ENCODE peak calls at places on chromosomes 5 and 9, in six cellular contexts. One of them, this sample, is unnamed.

GRCh38 chr9:35110327-35110758 is 5.3 kb downstream of the ATOSB start:
- DNase-seq in SK-N-SH: no peak
- DNase-seq in HepG2: no peak
- DNase-seq in GM12878: no peak
- DNase-seq in H1: no peak
- DNase-seq in K562: no peak
- DNase-seq in this sample: no peak

GRCh38 chr5:144313147-144313726 is 142.6 kb downstream of the KCTD16 start:
- DNase-seq in SK-N-SH: peak; percentile 6
- DNase-seq in HepG2: no peak
- DNase-seq in GM12878: no peak
- DNase-seq in H1: no peak
- DNase-seq in K562: no peak
- DNase-seq in this sample: no peak

GRCh38 chr5:106172681-106173532 is 1497.8 kb downstream of the EFNA5 start:
- DNase-seq in SK-N-SH: no peak
- DNase-seq in HepG2: no peak
- DNase-seq in GM12878: no peak
- DNase-seq in H1: no peak
- DNase-seq in K562: no peak
- DNase-seq in this sample: no peak

GRCh38 chr5:123907349-123907748 is 395.4 kb downstream of the CSNK1G3 start:
- DNase-seq in SK-N-SH: no peak
- DNase-seq in HepG2: no peak
- DNase-seq in GM12878: no peak
- DNase-seq in H1: no peak
- DNase-seq in K562: no peak
- DNase-seq in this sample: no peak

GRCh38 chr5:17895296-17896058 is 261.2 kb downstream of the TAF11L14 start:
- DNase-seq in SK-N-SH: no peak
- DNase-seq in HepG2: no peak
- DNase-seq in GM12878: no peak
- DNase-seq in H1: no peak
- DNase-seq in K562: no peak
- DNase-seq in this sample: no peak

GRCh38 chr5:78610163-78610583 is 38.4 kb downstream of the LHFPL2 start:
- DNase-seq in SK-N-SH: no peak
- DNase-seq in HepG2: no peak
- DNase-seq in GM12878: no peak
- DNase-seq in H1: no peak
- DNase-seq in K562: no peak
- DNase-seq in this sample: no peak

GRCh38 chr5:1652873-1653707 is 129.3 kb upstream of the LPCAT1 start:
- DNase-seq in SK-N-SH: no peak
- DNase-seq in HepG2: no peak
- DNase-seq in GM12878: no peak
- DNase-seq in H1: no peak
- DNase-seq in K562: no peak
- DNase-seq in this sample: no peak

GRCh38 chr5:177449140-177450061 is 2.8 kb downstream of the PRR7 start:
- DNase-seq in SK-N-SH: no peak
- DNase-seq in HepG2: no peak
- DNase-seq in GM12878: no peak
- DNase-seq in H1: no peak
- DNase-seq in K562: no peak
- DNase-seq in this sample: no peak

GRCh38 chr5:9903806-9904205 is 273.7 kb upstream of the TAS2R1 start:
- DNase-seq in SK-N-SH: no peak
- DNase-seq in HepG2: no peak
- DNase-seq in GM12878: no peak
- DNase-seq in H1: no peak
- DNase-seq in K562: no peak
- DNase-seq in this sample: no peak

GRCh38 chr9:136964171-136964689 is 12.2 kb downstream of the LCN12 start:
- DNase-seq in SK-N-SH: no peak
- DNase-seq in HepG2: no peak
- DNase-seq in GM12878: no peak
- DNase-seq in H1: no peak
- DNase-seq in K562: peak; percentile 82
- DNase-seq in this sample: no peak

GRCh38 chr9:35481347-35481975 is 8.4 kb upstream of the RUSC2 start:
- DNase-seq in SK-N-SH: peak; percentile 37
- DNase-seq in HepG2: peak; percentile 54
- DNase-seq in GM12878: no peak
- DNase-seq in H1: no peak
- DNase-seq in K562: peak; percentile 23
- DNase-seq in this sample: peak; percentile 54

GRCh38 chr5:10525124-10525495 is 38.8 kb upstream of the ANKRD33B start:
- DNase-seq in SK-N-SH: no peak
- DNase-seq in HepG2: no peak
- DNase-seq in GM12878: no peak
- DNase-seq in H1: no peak
- DNase-seq in K562: no peak
- DNase-seq in this sample: no peak

GRCh38 chr9:71737455-71737854 is 30.9 kb downstream of the CEMIP2 start:
- DNase-seq in SK-N-SH: no peak
- DNase-seq in HepG2: no peak
- DNase-seq in GM12878: no peak
- DNase-seq in H1: no peak
- DNase-seq in K562: no peak
- DNase-seq in this sample: no peak

GRCh38 chr9:87194471-87194870 is 247.2 kb upstream of the GAS1 start:
- DNase-seq in SK-N-SH: no peak
- DNase-seq in HepG2: no peak
- DNase-seq in GM12878: no peak
- DNase-seq in H1: no peak
- DNase-seq in K562: no peak
- DNase-seq in this sample: no peak

GRCh38 chr9:128188209-128188608 is 3.2 kb downstream of the CIZ1 start:
- DNase-seq in SK-N-SH: no peak
- DNase-seq in HepG2: no peak
- DNase-seq in GM12878: no peak
- DNase-seq in H1: no peak
- DNase-seq in K562: no peak
- DNase-seq in this sample: no peak
- H3K27ac ChIP-seq in SK-N-SH: no peak overlapping the region
- H3K27ac ChIP-seq in HepG2: no peak overlapping the region
- H3K27ac ChIP-seq in GM12878: no peak overlapping the region
- H3K27ac ChIP-seq in H1: no peak overlapping the region
- H3K27ac ChIP-seq in K562: no peak overlapping the region
- H3K27ac ChIP-seq in this sample: no peak overlapping the region

DNA sequence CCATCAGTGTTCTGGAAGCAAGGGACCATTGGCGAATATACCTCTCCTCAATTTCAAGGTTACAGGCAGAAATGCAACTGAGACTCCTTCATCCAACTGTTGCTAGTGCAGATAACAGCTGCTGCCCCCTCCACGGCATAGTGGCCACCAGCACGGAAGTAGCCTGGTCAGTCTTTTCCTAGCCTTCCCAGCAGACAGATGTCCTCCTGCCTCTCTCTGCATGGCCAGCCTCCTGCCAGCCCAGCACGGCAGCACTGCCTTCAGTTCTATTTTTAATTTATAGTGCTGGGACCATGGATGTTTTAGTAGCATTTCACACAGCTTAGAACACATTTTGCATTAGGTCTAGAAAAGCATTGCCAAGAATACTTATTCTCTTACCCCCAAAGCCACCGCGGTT is 188.6 kb downstream of the CFAP90 start:
- DNase-seq in SK-N-SH: no peak
- DNase-seq in HepG2: no peak
- DNase-seq in GM12878: no peak
- DNase-seq in H1: no peak
- DNase-seq in K562: no peak
- DNase-seq in this sample: no peak
- TF ChIP-seq RAD21 in SK-N-SH: no peak
- TF ChIP-seq RAD21 in HepG2: no peak
- TF ChIP-seq RAD21 in GM12878: no peak
- TF ChIP-seq RAD21 in H1: no peak
- TF ChIP-seq RAD21 in K562: no peak
- TF ChIP-seq RAD21 in this sample: no peak

GRCh38 chr5:171893290-171893890 is 107.8 kb downstream of the SMIM23 start:
- DNase-seq in SK-N-SH: no peak
- DNase-seq in HepG2: no peak
- DNase-seq in GM12878: no peak
- DNase-seq in H1: no peak
- DNase-seq in K562: no peak
- DNase-seq in this sample: no peak
- TF ChIP-seq JUND in SK-N-SH: peak; percentile 31
- TF ChIP-seq JUND in HepG2: no peak
- TF ChIP-seq JUND in GM12878: no peak
- TF ChIP-seq JUND in H1: no peak
- TF ChIP-seq JUND in K562: no peak
- TF ChIP-seq JUND in this sample: no peak

GRCh38 chr9:37423508-37423907 is 1.0 kb downstream of the GRHPR start:
- DNase-seq in SK-N-SH: no peak
- DNase-seq in HepG2: no peak
- DNase-seq in GM12878: no peak
- DNase-seq in H1: no peak
- DNase-seq in K562: no peak
- DNase-seq in this sample: no peak

GRCh38 chr9:37422289-37423104 is at the start of gene GRHPR:
- DNase-seq in SK-N-SH: peak; percentile 95
- DNase-seq in HepG2: peak; percentile 78
- DNase-seq in GM12878: no peak
- DNase-seq in H1: no peak
- DNase-seq in K562: peak; percentile 97
- DNase-seq in this sample: peak; percentile 52

GRCh38 chr9:37420271-37421215 is 2.0 kb upstream of the GRHPR start:
- DNase-seq in SK-N-SH: no peak
- DNase-seq in HepG2: no peak
- DNase-seq in GM12878: no peak
- DNase-seq in H1: no peak
- DNase-seq in K562: no peak
- DNase-seq in this sample: no peak

GRCh38 chr9:37424204-37424685 is 1.7 kb downstream of the GRHPR start:
- DNase-seq in SK-N-SH: no peak
- DNase-seq in HepG2: peak; percentile 62
- DNase-seq in GM12878: no peak
- DNase-seq in H1: no peak
- DNase-seq in K562: no peak
- DNase-seq in this sample: no peak

GRCh38 chr9:37421914-37422288 is 595 bp upstream of the GRHPR start:
- DNase-seq in SK-N-SH: no peak
- DNase-seq in HepG2: no peak
- DNase-seq in GM12878: no peak
- DNase-seq in H1: no peak
- DNase-seq in K562: no peak
- DNase-seq in this sample: no peak
- H3K27ac ChIP-seq in SK-N-SH: peak overlapping the region; percentile 76
- H3K27ac ChIP-seq in HepG2: peak overlapping the region; percentile 88
- H3K27ac ChIP-seq in GM12878: peak overlapping the region; percentile 75
- H3K27ac ChIP-seq in H1: peak overlapping the region; percentile 68
- H3K27ac ChIP-seq in K562: peak overlapping the region; percentile 94
- H3K27ac ChIP-seq in this sample: peak overlapping the region; percentile 73

This sample was measured in HCT116.